ENCODE peak calls at places on chromosomes 1 and 21, in six cellular contexts. One of them, this sample, is unnamed.

GRCh38 chr1:32345289-32345827 is 9.3 kb upstream of the MARCKSL1 start:
- DNase-seq in NCI-H146: no peak
- DNase-seq in iPS-NIHi11: no peak
- DNase-seq in activated CD8-positive, alpha-beta memory T cell treated with anti-CD3 and anti-CD28 coated beads for 1 hour: no peak
- DNase-seq in mesothelial cell of epicardium: no peak
- DNase-seq in endothelial cell of umbilical vein: peak; percentile 56
- DNase-seq in this sample: no peak

GRCh38 chr21:32812035-32812434 is 40.5 kb upstream of the PAXBP1 start:
- DNase-seq in mesothelial cell of epicardium: no peak
- DNase-seq in iPS-NIHi11: no peak
- DNase-seq in endothelial cell of umbilical vein: no peak
- DNase-seq in NCI-H146: no peak
- DNase-seq in activated CD8-positive, alpha-beta memory T cell treated with anti-CD3 and anti-CD28 coated beads for 1 hour: no peak
- DNase-seq in this sample: peak; percentile 65

GRCh38 chr1:60655799-60656355 is 426.5 kb upstream of the NFIA start:
- DNase-seq in iPS-NIHi11: no peak
- DNase-seq in mesothelial cell of epicardium: no peak
- DNase-seq in NCI-H146: peak; percentile 21
- DNase-seq in endothelial cell of umbilical vein: no peak
- DNase-seq in activated CD8-positive, alpha-beta memory T cell treated with anti-CD3 and anti-CD28 coated beads for 1 hour: no peak
- DNase-seq in this sample: no peak

GRCh38 chr1:198577444-198577843 is 37.0 kb upstream of the ATP6V1G3 start:
- DNase-seq in endothelial cell of umbilical vein: no peak
- DNase-seq in activated CD8-positive, alpha-beta memory T cell treated with anti-CD3 and anti-CD28 coated beads for 1 hour: no peak
- DNase-seq in mesothelial cell of epicardium: no peak
- DNase-seq in NCI-H146: no peak
- DNase-seq in iPS-NIHi11: no peak
- DNase-seq in this sample: peak; percentile 94

GRCh38 chr1:32031578-32032286 is 18.1 kb downstream of the KHDRBS1 start:
- DNase-seq in endothelial cell of umbilical vein: peak; percentile 49
- DNase-seq in activated CD8-positive, alpha-beta memory T cell treated with anti-CD3 and anti-CD28 coated beads for 1 hour: no peak
- DNase-seq in mesothelial cell of epicardium: no peak
- DNase-seq in iPS-NIHi11: no peak
- DNase-seq in NCI-H146: no peak
- DNase-seq in this sample: peak; percentile 80

GRCh38 chr1:158071106-158071505 is 77.7 kb downstream of the KIRREL1 start:
- DNase-seq in endothelial cell of umbilical vein: no peak
- DNase-seq in NCI-H146: no peak
- DNase-seq in mesothelial cell of epicardium: no peak
- DNase-seq in iPS-NIHi11: no peak
- DNase-seq in activated CD8-positive, alpha-beta memory T cell treated with anti-CD3 and anti-CD28 coated beads for 1 hour: no peak
- DNase-seq in this sample: peak; percentile 23

GRCh38 chr1:228082975-228083870 is 715 bp downstream of the ARF1 start:
- DNase-seq in mesothelial cell of epicardium: peak; percentile 50
- DNase-seq in NCI-H146: peak; percentile 54
- DNase-seq in iPS-NIHi11: no peak
- DNase-seq in endothelial cell of umbilical vein: peak; percentile 29
- DNase-seq in activated CD8-positive, alpha-beta memory T cell treated with anti-CD3 and anti-CD28 coated beads for 1 hour: no peak
- DNase-seq in this sample: peak; percentile 62

GRCh38 chr1:10938741-10939417 is 73.6 kb upstream of the TARDBP start:
- DNase-seq in NCI-H146: no peak
- DNase-seq in endothelial cell of umbilical vein: no peak
- DNase-seq in mesothelial cell of epicardium: no peak
- DNase-seq in iPS-NIHi11: no peak
- DNase-seq in activated CD8-positive, alpha-beta memory T cell treated with anti-CD3 and anti-CD28 coated beads for 1 hour: no peak
- DNase-seq in this sample: no peak

GRCh38 chr1:61227857-61228557 is 145.6 kb downstream of the NFIA start:
- DNase-seq in mesothelial cell of epicardium: no peak
- DNase-seq in iPS-NIHi11: no peak
- DNase-seq in NCI-H146: no peak
- DNase-seq in endothelial cell of umbilical vein: no peak
- DNase-seq in activated CD8-positive, alpha-beta memory T cell treated with anti-CD3 and anti-CD28 coated beads for 1 hour: no peak
- DNase-seq in this sample: no peak

GRCh38 chr1:201678264-201679101 is 139.6 kb downstream of the NAV1 start:
- DNase-seq in NCI-H146: no peak
- DNase-seq in endothelial cell of umbilical vein: no peak
- DNase-seq in iPS-NIHi11: peak; percentile 75
- DNase-seq in mesothelial cell of epicardium: no peak
- DNase-seq in activated CD8-positive, alpha-beta memory T cell treated with anti-CD3 and anti-CD28 coated beads for 1 hour: no peak
- DNase-seq in this sample: no peak

GRCh38 chr1:25003457-25004190 is 73.5 kb upstream of the RUNX3 start:
- DNase-seq in iPS-NIHi11: no peak
- DNase-seq in endothelial cell of umbilical vein: no peak
- DNase-seq in activated CD8-positive, alpha-beta memory T cell treated with anti-CD3 and anti-CD28 coated beads for 1 hour: no peak
- DNase-seq in mesothelial cell of epicardium: no peak
- DNase-seq in NCI-H146: no peak
- DNase-seq in this sample: no peak

GRCh38 chr1:40606160-40606559 is 59.3 kb downstream of the RIMS3 start:
- DNase-seq in endothelial cell of umbilical vein: no peak
- DNase-seq in mesothelial cell of epicardium: no peak
- DNase-seq in NCI-H146: no peak
- DNase-seq in iPS-NIHi11: no peak
- DNase-seq in activated CD8-positive, alpha-beta memory T cell treated with anti-CD3 and anti-CD28 coated beads for 1 hour: no peak
- DNase-seq in this sample: no peak

GRCh38 chr1:155307247-155307740 is 1.4 kb upstream of the FDPS start:
- DNase-seq in endothelial cell of umbilical vein: peak; percentile 50
- DNase-seq in activated CD8-positive, alpha-beta memory T cell treated with anti-CD3 and anti-CD28 coated beads for 1 hour: no peak
- DNase-seq in mesothelial cell of epicardium: no peak
- DNase-seq in NCI-H146: peak; percentile 39
- DNase-seq in iPS-NIHi11: no peak
- DNase-seq in this sample: peak; percentile 52

GRCh38 chr21:32192291-32192690 is 86.6 kb downstream of the MIS18A start:
- DNase-seq in mesothelial cell of epicardium: no peak
- DNase-seq in endothelial cell of umbilical vein: no peak
- DNase-seq in activated CD8-positive, alpha-beta memory T cell treated with anti-CD3 and anti-CD28 coated beads for 1 hour: no peak
- DNase-seq in NCI-H146: no peak
- DNase-seq in iPS-NIHi11: no peak
- DNase-seq in this sample: no peak

GRCh38 chr1:1281533-1282321 is 1.5 kb downstream of the SCNN1D start:
- DNase-seq in endothelial cell of umbilical vein: peak; percentile 21
- DNase-seq in iPS-NIHi11: no peak
- DNase-seq in activated CD8-positive, alpha-beta memory T cell treated with anti-CD3 and anti-CD28 coated beads for 1 hour: no peak
- DNase-seq in NCI-H146: no peak
- DNase-seq in mesothelial cell of epicardium: no peak
- DNase-seq in this sample: peak; percentile 48

GRCh38 chr1:200332716-200333115 is 77.1 kb downstream of the ZNF281 start:
- DNase-seq in mesothelial cell of epicardium: no peak
- DNase-seq in activated CD8-positive, alpha-beta memory T cell treated with anti-CD3 and anti-CD28 coated beads for 1 hour: no peak
- DNase-seq in endothelial cell of umbilical vein: no peak
- DNase-seq in iPS-NIHi11: no peak
- DNase-seq in NCI-H146: no peak
- DNase-seq in this sample: peak; percentile 58

GRCh38 chr1:53338410-53338809 is 10.5 kb upstream of the LRP8 start:
- DNase-seq in NCI-H146: no peak
- DNase-seq in mesothelial cell of epicardium: no peak
- DNase-seq in activated CD8-positive, alpha-beta memory T cell treated with anti-CD3 and anti-CD28 coated beads for 1 hour: no peak
- DNase-seq in iPS-NIHi11: no peak
- DNase-seq in endothelial cell of umbilical vein: no peak
- DNase-seq in this sample: no peak

GRCh38 chr1:219847215-219847855 is 81.0 kb downstream of the SLC30A10 start:
- DNase-seq in iPS-NIHi11: no peak
- DNase-seq in mesothelial cell of epicardium: no peak
- DNase-seq in endothelial cell of umbilical vein: no peak
- DNase-seq in activated CD8-positive, alpha-beta memory T cell treated with anti-CD3 and anti-CD28 coated beads for 1 hour: no peak
- DNase-seq in NCI-H146: no peak
- DNase-seq in this sample: no peak

GRCh38 chr1:214002472-214002871 is 14.7 kb downstream of the PROX1 start:
- DNase-seq in endothelial cell of umbilical vein: peak; percentile 95
- DNase-seq in NCI-H146: peak; percentile 97
- DNase-seq in iPS-NIHi11: no peak
- DNase-seq in mesothelial cell of epicardium: no peak
- DNase-seq in activated CD8-positive, alpha-beta memory T cell treated with anti-CD3 and anti-CD28 coated beads for 1 hour: no peak
- DNase-seq in this sample: peak; percentile 22

GRCh38 chr1:236535656-236536293 is 12.0 kb downstream of the LGALS8 start:
- DNase-seq in iPS-NIHi11: no peak
- DNase-seq in endothelial cell of umbilical vein: no peak
- DNase-seq in mesothelial cell of epicardium: no peak
- DNase-seq in activated CD8-positive, alpha-beta memory T cell treated with anti-CD3 and anti-CD28 coated beads for 1 hour: no peak
- DNase-seq in NCI-H146: peak; percentile 97
- DNase-seq in this sample: no peak

GRCh38 chr1:150970818-150971582 is 3.6 kb downstream of the CERS2 start:
- DNase-seq in mesothelial cell of epicardium: no peak
- DNase-seq in activated CD8-positive, alpha-beta memory T cell treated with anti-CD3 and anti-CD28 coated beads for 1 hour: no peak
- DNase-seq in endothelial cell of umbilical vein: no peak
- DNase-seq in NCI-H146: no peak
- DNase-seq in iPS-NIHi11: no peak
- DNase-seq in this sample: peak; percentile 63

GRCh38 chr1:44628962-44629756 is 45.1 kb downstream of the TMEM53 start:
- DNase-seq in NCI-H146: no peak
- DNase-seq in endothelial cell of umbilical vein: no peak
- DNase-seq in iPS-NIHi11: no peak
- DNase-seq in mesothelial cell of epicardium: no peak
- DNase-seq in activated CD8-positive, alpha-beta memory T cell treated with anti-CD3 and anti-CD28 coated beads for 1 hour: no peak
- DNase-seq in this sample: peak; percentile 99